ENCODE peak calls at places on chromosomes 16 and 17, in eight cellular contexts. O is mesenchymal stem cell; L is hepatocyte; J is Peyer's patch; V is naive thymus-derived CD4-positive, alpha-beta T cell; G is lung; X is neuronal stem cell; B is psoas muscle. C is an unnamed sample.
A peak's percentile ranks its signal among the peaks of the same experiment; 100 is the strongest.

GRCh38 chr16:9323170-9323569 is 231.7 kb downstream of the HAPSTR1 start:
- DNase-seq in J (no peak), X (no peak), O (no peak), G (no peak), V (no peak), B (no peak), L (no peak), C (no peak)

GRCh38 chr17:61510991-61511390 is 58.8 kb downstream of the TBX4 start:
- DNase-seq in B (no peak), L (no peak), O (no peak), X (no peak), V (no peak), G (no peak), J (no peak), C (no peak)

GRCh38 chr16:54931757-54932660 is 1.3 kb downstream of the IRX5 start:
- DNase-seq in J (no peak), V (no peak), O (no peak), L (no peak), G (no peak), X (no peak), B (peak; percentile 61), C (peak; percentile 41)

GRCh38 chr17:82449136-82449882 is 1.2 kb downstream of the CYBC1 start:
- DNase-seq in G (no peak), X (no peak), B (no peak), J (peak; percentile 57), V (peak; percentile 69), O (no peak), L (no peak), C (peak; percentile 82)

GRCh38 chr17:37176683-37177082 is 199.1 kb upstream of the C17orf78 start:
- DNase-seq in V (no peak), X (no peak), L (no peak), O (peak; percentile 27), J (no peak), G (no peak), B (no peak), C (no peak)

GRCh38 chr17:13099906-13100305 is 82.1 kb upstream of the ELAC2 start:
- DNase-seq in V (no peak), L (no peak), J (no peak), G (no peak), O (no peak), X (no peak), B (no peak), C (no peak)

GRCh38 chr17:9239260-9239820 is 218.0 kb downstream of the NTN1 start:
- DNase-seq in L (no peak), X (no peak), V (peak; percentile 37), G (no peak), B (no peak), J (no peak), O (no peak), C (no peak)

GRCh38 chr17:32461853-32462617 is 17.7 kb downstream of the PSMD11 start:
- DNase-seq in V (peak; percentile 50), G (no peak), O (peak; percentile 75), X (peak; percentile 45), B (no peak), J (no peak), L (peak; percentile 72), C (peak; percentile 89)

GRCh38 chr16:2518823-2519710 is 1.1 kb upstream of the AMDHD2 start:
- DNase-seq in G (peak; percentile 29), V (no peak), X (no peak), O (no peak), L (no peak), B (peak; percentile 65), J (no peak), C (no peak)

GRCh38 chr17:19317359-19318095 is 45.0 kb downstream of the B9D1 start:
- DNase-seq in V (no peak), O (peak; percentile 75), X (peak; percentile 71), G (no peak), J (peak; percentile 83), B (peak; percentile 92), L (peak; percentile 91), C (peak; percentile 93)

GRCh38 chr16:57141822-57142631 is 43.8 kb downstream of the PSME3IP1 start:
- DNase-seq in L (no peak), V (no peak), X (no peak), G (no peak), J (no peak), O (no peak), B (no peak), C (no peak)

GRCh38 chr16:27539120-27539519 is 10.6 kb downstream of the GTF3C1 start:
- DNase-seq in V (no peak), G (no peak), X (no peak), L (no peak), B (no peak), O (no peak), J (no peak), C (no peak)

GRCh38 chr17:47848198-47848513 is 2.8 kb downstream of the SP6 start:
- DNase-seq in V (no peak), X (no peak), B (no peak), G (no peak), J (no peak), O (no peak), L (no peak), C (no peak)

GRCh38 chr17:50347087-50347893 is 1.4 kb downstream of the XYLT2 start:
- DNase-seq in V (no peak), J (no peak), O (no peak), B (no peak), X (no peak), G (no peak), L (peak; percentile 7), C (peak; percentile 75)

GRCh38 chr17:50349241-50349595 is 3.3 kb downstream of the XYLT2 start:
- DNase-seq in O (no peak), B (no peak), X (no peak), J (no peak), L (peak; percentile 1), V (no peak), G (no peak), C (no peak)

GRCh38 chr17:50348522-50349240 is 2.8 kb downstream of the XYLT2 start:
- DNase-seq in O (peak; percentile 35), B (no peak), V (no peak), X (no peak), J (no peak), L (peak; percentile 2), G (no peak), C (no peak)

GRCh38 chr17:50346313-50347086 is 574 bp downstream of the XYLT2 start:
- DNase-seq in L (peak; percentile 55), X (no peak), V (peak; percentile 70), O (peak; percentile 42), J (peak; percentile 69), B (peak; percentile 68), G (peak; percentile 55), C (peak; percentile 75)

DNA sequence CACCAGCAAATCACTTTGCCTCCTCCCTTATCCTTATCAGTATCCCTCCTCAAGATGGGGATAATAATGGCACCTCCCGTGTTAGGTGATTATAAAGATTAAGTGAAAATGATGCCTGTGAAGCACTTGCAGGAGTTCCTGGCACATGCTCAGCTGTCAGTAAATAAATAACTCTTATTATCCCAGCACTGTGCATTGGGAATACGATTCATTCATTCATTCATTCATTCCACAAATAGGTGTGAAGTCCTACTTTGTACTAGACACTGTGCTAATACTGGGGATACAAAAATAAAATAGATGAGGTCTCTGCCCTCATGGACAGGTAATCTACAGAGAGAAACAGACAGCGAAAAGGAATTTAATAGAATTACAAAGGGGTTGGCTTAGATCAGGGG is 2.0 kb downstream of the XYLT2 start:
- DNase-seq in J (no peak), B (no peak), V (no peak), G (no peak), L (no peak), X (no peak), O (no peak), C (no peak)
- H3K27ac ChIP-seq in J (no peak overlapping the region), B (no peak overlapping the region), V (peak overlapping the region; percentile 84), G (no peak overlapping the region), L (no peak overlapping the region), X (no peak overlapping the region), O (no peak overlapping the region), C (no peak overlapping the region)

GRCh38 chr17:51445934-51446333 is 185.6 kb downstream of the UTP18 start:
- DNase-seq in X (no peak), L (no peak), G (no peak), B (no peak), V (no peak), J (no peak), O (no peak), C (no peak)
- H3K4me1 ChIP-seq in X (no peaks in the 10 kb centered on the region), L (no peaks in the 10 kb centered on the region), G (no peaks in the 10 kb centered on the region), B (no peaks in the 10 kb centered on the region), V (no peaks in the 10 kb centered on the region), J (no peaks in the 10 kb centered on the region), O (no peaks in the 10 kb centered on the region), C (no peaks in the 10 kb centered on the region)

GRCh38 chr16:11667221-11667823 is 933 bp upstream of the SNN start:
- DNase-seq in J (no peak), X (no peak), O (no peak), G (no peak), V (no peak), L (no peak), B (no peak), C (peak; percentile 48)
- H3K27ac ChIP-seq in J (peak overlapping the region; percentile 81), X (no peak overlapping the region), O (no peak overlapping the region), G (no peak overlapping the region), V (peak overlapping the region; percentile 85), L (no peak overlapping the region), B (peak overlapping the region; percentile 87), C (no peak overlapping the region)

DNA sequence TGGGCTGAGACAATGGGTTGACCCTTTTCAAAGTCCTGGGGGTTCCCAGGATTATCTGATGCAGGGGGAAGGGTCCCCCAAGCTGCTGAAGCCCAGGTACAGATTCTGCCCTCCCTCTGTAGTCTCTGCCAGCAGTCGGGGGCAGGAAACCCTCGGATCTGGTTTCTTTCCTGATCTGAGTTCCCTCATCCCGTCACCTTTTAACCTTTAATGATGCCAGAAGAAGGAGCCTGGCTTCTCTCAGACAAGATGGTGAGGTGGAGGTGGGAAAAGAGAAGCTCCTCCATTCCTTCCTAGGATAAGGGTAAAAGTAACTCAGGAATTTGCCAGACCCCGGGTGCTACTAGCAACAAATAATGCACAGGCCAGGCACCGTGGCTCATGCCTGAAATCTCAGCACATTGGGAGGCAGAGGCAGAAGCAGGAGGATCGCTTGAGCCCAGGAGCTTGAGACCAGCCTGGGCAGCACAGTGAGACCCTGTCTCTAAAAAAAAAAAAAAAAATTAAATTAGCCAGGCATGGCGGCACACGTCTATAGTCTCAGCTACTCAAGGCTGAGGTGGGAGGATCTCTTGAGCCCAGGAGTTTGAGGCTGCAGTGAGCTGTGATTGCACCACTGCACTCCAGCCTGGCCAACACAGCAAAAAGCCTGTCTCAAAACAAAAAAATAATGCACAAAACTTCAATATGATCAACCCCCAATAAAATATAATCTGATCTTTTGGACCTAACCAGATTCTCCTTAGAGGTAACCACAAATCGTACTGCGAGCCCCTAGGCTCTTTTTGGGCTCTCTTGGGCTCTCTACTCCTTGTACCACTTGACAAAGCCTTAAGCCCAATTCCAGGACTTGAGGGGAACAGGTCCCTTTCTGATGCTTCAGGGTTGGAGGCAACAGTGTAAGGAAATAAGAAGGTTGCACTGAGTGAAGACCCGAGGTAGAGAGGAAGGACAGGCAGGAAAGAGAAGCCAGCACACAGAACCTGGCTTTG is 5.7 kb downstream of the CDC42EP4 start:
- DNase-seq in X (no peak), V (no peak), B (no peak), L (no peak), O (no peak), G (no peak), J (no peak), C (no peak)
- H3K4me1 ChIP-seq in X (peaks cover 14% of the 10 kb centered on the region), V (peaks cover 9% of the 10 kb centered on the region), B (peaks cover 39% of the 10 kb centered on the region), L (peaks cover 55% of the 10 kb centered on the region), O (peaks cover 47% of the 10 kb centered on the region), G (peaks cover 24% of the 10 kb centered on the region), J (peaks cover 9% of the 10 kb centered on the region), C (peaks cover 30% of the 10 kb centered on the region)

GRCh38 chr16:89430436-89431157 is 59.8 kb downstream of the ANKRD11 start:
- DNase-seq in J (peak; percentile 70), X (no peak), L (peak; percentile 66), G (no peak), O (no peak), V (no peak), B (no peak), C (no peak)
- H3K27ac ChIP-seq in J (no peak overlapping the region), X (no peak overlapping the region), L (peak overlapping the region; percentile 85), G (no peak overlapping the region), O (no peak overlapping the region), V (peak overlapping the region; percentile 27), B (no peak overlapping the region), C (peak overlapping the region; percentile 81)